ENCODE peak calls at places on chromosomes 5 and 9, in seven cellular contexts. One of them, this sample, is unnamed.

GRCh38 chr5:149217096-149217801 is 54.4 kb upstream of the AFAP1L1 start:
- DNase-seq in vagina: no peak
- DNase-seq in tibial nerve: no peak
- DNase-seq in AG09319: no peak
- DNase-seq in fibroblast of mammary gland: no peak
- DNase-seq in neural crest cell: no peak
- DNase-seq in osteocyte: no peak
- DNase-seq in this sample: no peak

GRCh38 chr9:77946969-77947368 is 84.6 kb downstream of the GNAQ start:
- DNase-seq in vagina: no peak
- DNase-seq in tibial nerve: no peak
- DNase-seq in AG09319: no peak
- DNase-seq in fibroblast of mammary gland: no peak
- DNase-seq in neural crest cell: no peak
- DNase-seq in osteocyte: no peak
- DNase-seq in this sample: no peak

GRCh38 chr9:19875291-19875910 is 86.6 kb upstream of the SLC24A2 start:
- DNase-seq in vagina: no peak
- DNase-seq in tibial nerve: no peak
- DNase-seq in AG09319: no peak
- DNase-seq in fibroblast of mammary gland: peak
- DNase-seq in neural crest cell: no peak
- DNase-seq in osteocyte: no peak
- DNase-seq in this sample: no peak

GRCh38 chr9:127175764-127176163 is 53.3 kb upstream of the ANGPTL2 start:
- DNase-seq in vagina: no peak
- DNase-seq in tibial nerve: no peak
- DNase-seq in AG09319: no peak
- DNase-seq in fibroblast of mammary gland: no peak
- DNase-seq in neural crest cell: no peak
- DNase-seq in osteocyte: no peak
- DNase-seq in this sample: no peak

GRCh38 chr9:108272350-108272899 is 583.4 kb downstream of the ACTL7B start:
- DNase-seq in vagina: no peak
- DNase-seq in tibial nerve: peak
- DNase-seq in AG09319: no peak
- DNase-seq in fibroblast of mammary gland: peak
- DNase-seq in neural crest cell: no peak
- DNase-seq in osteocyte: no peak
- DNase-seq in this sample: peak

GRCh38 chr9:97480749-97481148 is 20.7 kb upstream of the TMOD1 start:
- DNase-seq in vagina: no peak
- DNase-seq in tibial nerve: no peak
- DNase-seq in AG09319: no peak
- DNase-seq in fibroblast of mammary gland: peak
- DNase-seq in neural crest cell: no peak
- DNase-seq in osteocyte: no peak
- DNase-seq in this sample: no peak

GRCh38 chr5:137500616-137501225 is 1.6 kb upstream of the SPOCK1 start:
- DNase-seq in vagina: peak
- DNase-seq in tibial nerve: no peak
- DNase-seq in AG09319: no peak
- DNase-seq in fibroblast of mammary gland: no peak
- DNase-seq in neural crest cell: no peak
- DNase-seq in osteocyte: no peak
- DNase-seq in this sample: no peak

GRCh38 chr5:95069948-95070347 is 214.9 kb downstream of the MCTP1 start:
- DNase-seq in vagina: no peak
- DNase-seq in tibial nerve: no peak
- DNase-seq in AG09319: no peak
- DNase-seq in fibroblast of mammary gland: no peak
- DNase-seq in neural crest cell: no peak
- DNase-seq in osteocyte: no peak
- DNase-seq in this sample: no peak

GRCh38 chr5:165460911-165461310 is 1955.5 kb downstream of the MAT2B start:
- DNase-seq in vagina: no peak
- DNase-seq in tibial nerve: no peak
- DNase-seq in AG09319: no peak
- DNase-seq in fibroblast of mammary gland: peak
- DNase-seq in neural crest cell: no peak
- DNase-seq in osteocyte: no peak
- DNase-seq in this sample: no peak

GRCh38 chr5:135007305-135007704 is 26.7 kb downstream of the PITX1 start:
- DNase-seq in vagina: no peak
- DNase-seq in tibial nerve: no peak
- DNase-seq in AG09319: no peak
- DNase-seq in fibroblast of mammary gland: no peak
- DNase-seq in neural crest cell: no peak
- DNase-seq in osteocyte: peak
- DNase-seq in this sample: no peak

GRCh38 chr5:135834639-135835529 is at the start of gene SLC25A48:
- DNase-seq in vagina: peak
- DNase-seq in tibial nerve: no peak
- DNase-seq in AG09319: no peak
- DNase-seq in fibroblast of mammary gland: no peak
- DNase-seq in neural crest cell: peak
- DNase-seq in osteocyte: peak
- DNase-seq in this sample: peak

GRCh38 chr5:79236364-79236969 is 536 bp downstream of the JMY start:
- DNase-seq in vagina: no peak
- DNase-seq in tibial nerve: peak
- DNase-seq in AG09319: no peak
- DNase-seq in fibroblast of mammary gland: no peak
- DNase-seq in neural crest cell: peak
- DNase-seq in osteocyte: peak
- DNase-seq in this sample: peak

GRCh38 chr9:71285191-71285656 is 163.8 kb upstream of the TRPM3 start:
- DNase-seq in vagina: no peak
- DNase-seq in tibial nerve: peak
- DNase-seq in AG09319: peak
- DNase-seq in fibroblast of mammary gland: peak
- DNase-seq in neural crest cell: peak
- DNase-seq in osteocyte: no peak
- DNase-seq in this sample: peak

GRCh38 chr9:97362777-97363545 is 48.9 kb upstream of the TDRD7 start:
- DNase-seq in vagina: no peak
- DNase-seq in tibial nerve: no peak
- DNase-seq in AG09319: no peak
- DNase-seq in fibroblast of mammary gland: peak
- DNase-seq in neural crest cell: no peak
- DNase-seq in osteocyte: no peak
- DNase-seq in this sample: no peak

GRCh38 chr9:16688814-16689213 is 181.7 kb downstream of the BNC2 start:
- DNase-seq in vagina: no peak
- DNase-seq in tibial nerve: no peak
- DNase-seq in AG09319: no peak
- DNase-seq in fibroblast of mammary gland: no peak
- DNase-seq in neural crest cell: no peak
- DNase-seq in osteocyte: no peak
- DNase-seq in this sample: no peak

GRCh38 chr5:78280261-78280660 is 14.2 kb downstream of the AP3B1 start:
- DNase-seq in vagina: no peak
- DNase-seq in tibial nerve: no peak
- DNase-seq in AG09319: no peak
- DNase-seq in fibroblast of mammary gland: no peak
- DNase-seq in neural crest cell: no peak
- DNase-seq in osteocyte: no peak
- DNase-seq in this sample: no peak

DNA sequence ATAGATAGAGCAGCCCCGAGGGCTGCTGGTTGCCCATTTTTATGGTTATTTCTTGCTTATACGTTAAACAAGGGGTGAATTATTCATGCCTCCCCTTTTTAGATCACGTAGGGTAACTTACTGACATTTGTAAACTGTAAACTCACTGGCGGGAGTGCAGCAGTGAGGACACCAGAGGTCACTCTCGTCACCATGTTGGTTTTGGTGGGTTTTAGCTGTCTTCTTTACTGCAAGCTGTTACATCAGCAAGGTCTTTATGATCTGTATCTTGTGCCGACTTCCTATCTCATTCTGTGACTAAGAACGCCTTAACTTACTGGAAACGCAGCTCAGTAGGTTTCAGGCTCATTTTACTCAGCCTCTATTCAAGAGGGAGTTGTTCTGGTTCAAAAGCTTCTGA is 155.0 kb upstream of the PRDM9 start:
- DNase-seq in vagina: no peak
- DNase-seq in tibial nerve: no peak
- DNase-seq in AG09319: no peak
- DNase-seq in fibroblast of mammary gland: peak
- DNase-seq in neural crest cell: no peak
- DNase-seq in osteocyte: no peak
- DNase-seq in this sample: peak
- TF ChIP-seq CTCF in vagina: no peak
- TF ChIP-seq CTCF in tibial nerve: no peak
- TF ChIP-seq CTCF in AG09319: no peak
- TF ChIP-seq CTCF in fibroblast of mammary gland: peak
- TF ChIP-seq CTCF in neural crest cell: peak
- TF ChIP-seq CTCF in osteocyte: peak
- TF ChIP-seq CTCF in this sample: no peak

GRCh38 chr5:116142495-116142894 is 57.7 kb downstream of the COMMD10 start:
- DNase-seq in vagina: no peak
- DNase-seq in tibial nerve: no peak
- DNase-seq in AG09319: no peak
- DNase-seq in fibroblast of mammary gland: no peak
- DNase-seq in neural crest cell: no peak
- DNase-seq in osteocyte: no peak
- DNase-seq in this sample: no peak
- TF ChIP-seq CTCF in vagina: no peak
- TF ChIP-seq CTCF in tibial nerve: no peak
- TF ChIP-seq CTCF in AG09319: no peak
- TF ChIP-seq CTCF in fibroblast of mammary gland: peak
- TF ChIP-seq CTCF in neural crest cell: peak
- TF ChIP-seq CTCF in osteocyte: no peak
- TF ChIP-seq CTCF in this sample: peak

DNA sequence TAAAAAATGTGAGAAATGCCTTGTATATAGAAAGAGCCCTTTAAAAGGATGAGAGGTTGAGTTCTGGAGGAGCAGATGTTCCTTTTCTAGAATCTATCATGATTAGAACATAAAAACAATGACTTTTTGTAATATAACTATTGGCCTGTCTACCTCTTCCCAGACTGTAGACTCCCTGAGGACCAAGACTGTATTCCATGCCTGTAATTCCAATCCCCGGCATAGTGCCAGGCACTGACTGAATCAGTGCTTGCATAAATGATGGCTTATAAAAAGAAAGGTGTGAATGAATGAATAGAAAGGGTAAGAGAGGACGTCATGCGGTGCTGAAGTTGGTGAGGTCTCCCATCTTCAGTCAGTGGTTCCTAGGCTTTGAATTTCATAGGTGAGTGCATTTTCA is 92.6 kb upstream of the GDNF start:
- DNase-seq in vagina: no peak
- DNase-seq in tibial nerve: no peak
- DNase-seq in AG09319: no peak
- DNase-seq in fibroblast of mammary gland: no peak
- DNase-seq in neural crest cell: no peak
- DNase-seq in osteocyte: no peak
- DNase-seq in this sample: no peak
- TF ChIP-seq CTCF in vagina: no peak
- TF ChIP-seq CTCF in tibial nerve: no peak
- TF ChIP-seq CTCF in AG09319: no peak
- TF ChIP-seq CTCF in fibroblast of mammary gland: no peak
- TF ChIP-seq CTCF in neural crest cell: no peak
- TF ChIP-seq CTCF in osteocyte: no peak
- TF ChIP-seq CTCF in this sample: no peak

DNA sequence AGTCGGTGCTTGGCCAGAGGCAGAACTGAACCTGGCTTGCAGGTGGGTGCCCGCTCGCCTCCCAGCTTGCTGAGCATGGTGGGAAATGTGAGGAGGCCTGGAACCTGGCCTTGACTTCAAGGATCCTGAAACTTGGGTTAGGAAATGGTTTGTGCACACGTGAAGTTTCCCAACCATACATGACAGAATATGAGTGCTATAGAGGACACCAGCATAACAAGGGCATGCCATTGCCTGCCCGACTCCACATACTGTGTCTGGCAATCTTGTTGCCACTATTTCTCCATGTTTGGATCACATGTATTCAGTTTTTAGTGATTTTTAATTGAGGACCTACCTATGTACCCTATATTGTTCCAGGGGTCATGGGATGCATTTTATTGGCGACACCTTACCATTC is 177.6 kb upstream of the ANKRD55 start:
- DNase-seq in vagina: no peak
- DNase-seq in tibial nerve: no peak
- DNase-seq in AG09319: no peak
- DNase-seq in fibroblast of mammary gland: no peak
- DNase-seq in neural crest cell: no peak
- DNase-seq in osteocyte: no peak
- DNase-seq in this sample: no peak
- TF ChIP-seq CTCF in vagina: no peak
- TF ChIP-seq CTCF in tibial nerve: no peak
- TF ChIP-seq CTCF in AG09319: no peak
- TF ChIP-seq CTCF in fibroblast of mammary gland: no peak
- TF ChIP-seq CTCF in neural crest cell: no peak
- TF ChIP-seq CTCF in osteocyte: no peak
- TF ChIP-seq CTCF in this sample: no peak

DNA sequence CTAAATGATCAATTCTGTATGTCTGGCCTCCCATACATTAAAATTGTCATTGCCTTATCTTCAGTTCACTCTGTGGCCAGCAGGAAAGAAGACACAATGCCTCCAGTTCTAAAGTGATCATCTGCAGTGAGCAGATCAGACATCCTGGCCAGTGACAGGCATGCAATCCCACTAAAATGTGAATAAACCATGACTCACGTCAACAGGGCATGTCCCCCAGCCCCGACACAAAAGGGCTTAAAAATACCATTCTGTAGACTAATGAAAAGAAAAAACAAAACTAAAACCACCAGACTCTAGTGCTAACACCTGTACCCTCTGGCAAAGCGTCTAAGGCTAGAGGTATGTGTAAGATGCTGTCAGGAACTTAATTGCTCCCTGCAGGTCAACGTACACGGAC is 38.5 kb downstream of the DDX31 start:
- DNase-seq in vagina: no peak
- DNase-seq in tibial nerve: no peak
- DNase-seq in AG09319: no peak
- DNase-seq in fibroblast of mammary gland: peak
- DNase-seq in neural crest cell: no peak
- DNase-seq in osteocyte: no peak
- DNase-seq in this sample: no peak
- TF ChIP-seq CTCF in vagina: no peak
- TF ChIP-seq CTCF in tibial nerve: no peak
- TF ChIP-seq CTCF in AG09319: no peak
- TF ChIP-seq CTCF in fibroblast of mammary gland: peak
- TF ChIP-seq CTCF in neural crest cell: no peak
- TF ChIP-seq CTCF in osteocyte: no peak
- TF ChIP-seq CTCF in this sample: no peak

GRCh38 chr9:9003184-9003583 is 1203.6 kb upstream of the DMAC1 start:
- DNase-seq in vagina: no peak
- DNase-seq in tibial nerve: peak
- DNase-seq in AG09319: no peak
- DNase-seq in fibroblast of mammary gland: peak
- DNase-seq in neural crest cell: no peak
- DNase-seq in osteocyte: no peak
- DNase-seq in this sample: peak
- TF ChIP-seq CTCF in vagina: no peak
- TF ChIP-seq CTCF in tibial nerve: no peak
- TF ChIP-seq CTCF in AG09319: no peak
- TF ChIP-seq CTCF in fibroblast of mammary gland: peak
- TF ChIP-seq CTCF in neural crest cell: peak
- TF ChIP-seq CTCF in osteocyte: no peak
- TF ChIP-seq CTCF in this sample: no peak

GRCh38 chr5:163978897-163979296 is 473.5 kb downstream of the MAT2B start:
- DNase-seq in vagina: no peak
- DNase-seq in tibial nerve: no peak
- DNase-seq in AG09319: no peak
- DNase-seq in fibroblast of mammary gland: no peak
- DNase-seq in neural crest cell: no peak
- DNase-seq in osteocyte: no peak
- DNase-seq in this sample: no peak
- TF ChIP-seq CTCF in vagina: no peak
- TF ChIP-seq CTCF in tibial nerve: no peak
- TF ChIP-seq CTCF in AG09319: no peak
- TF ChIP-seq CTCF in fibroblast of mammary gland: no peak
- TF ChIP-seq CTCF in neural crest cell: no peak
- TF ChIP-seq CTCF in osteocyte: no peak
- TF ChIP-seq CTCF in this sample: no peak

This sample was measured in endothelial cell.